ENCODE peak calls at places on chromosome 18, in ten cellular contexts. K is colonic mucosa; F is PC-3; L is CD4-positive, CD25-positive, alpha-beta regulatory T cell; Y is upper lobe of left lung; G is left ventricle myocardium inferior; P is thoracic aorta; M is neural progenitor cell; E is CD8-positive, alpha-beta memory T cell; J is esophagus muscularis mucosa. B is an unnamed sample. For H3K4me1 and H3K36me3, the result is how much of the 10 kb centered on the place peaks cover.

GRCh38 chr18:32289480-32290075 is 99.7 kb downstream of the MEP1B start:
- DNase-seq in J (no peak), P (no peak), K (peak), Y (no peak), G (no peak), F (peak), L (peak), M (peak), E (peak), B (peak)

GRCh38 chr18:54173980-54174611 is 50.4 kb downstream of the MBD2 start:
- DNase-seq in G (no peak), F (no peak), J (no peak), Y (no peak), E (no peak), M (no peak), P (no peak), L (no peak), K (no peak), B (no peak)

GRCh38 chr18:57798713-57799373 is 4.3 kb downstream of the ATP8B1 start:
- DNase-seq in J (no peak), Y (no peak), K (no peak), F (no peak), P (no peak), L (no peak), E (no peak), G (no peak), M (no peak), B (no peak)

GRCh38 chr18:50970006-50970405 is 2.2 kb downstream of the ELAC1 start:
- DNase-seq in J (no peak), G (peak), P (no peak), F (peak), L (no peak), M (no peak), K (peak), Y (no peak), E (no peak), B (no peak)

GRCh38 chr18:51153659-51154371 is 43.7 kb downstream of the MEX3C start:
- DNase-seq in L (peak), E (peak), J (peak), P (no peak), K (no peak), G (no peak), Y (peak), M (no peak), F (no peak), B (no peak)

GRCh38 chr18:9712606-9713005 is 4.5 kb downstream of the RAB31 start:
- DNase-seq in E (no peak), L (no peak), Y (no peak), F (no peak), K (no peak), G (no peak), J (no peak), P (no peak), M (no peak), B (no peak)

GRCh38 chr18:50662177-50662576 is 102.3 kb downstream of the MAPK4 start:
- DNase-seq in G (no peak), L (no peak), J (no peak), F (peak), Y (no peak), K (peak), E (no peak), P (no peak), M (peak), B (no peak)

GRCh38 chr18:9055185-9055584 is 47.3 kb upstream of the NDUFV2 start:
- DNase-seq in J (no peak), G (no peak), E (no peak), K (no peak), F (peak), P (no peak), L (no peak), M (no peak), Y (no peak), B (peak)

GRCh38 chr18:61992285-61992684 is 99.5 kb upstream of the RNF152 start:
- DNase-seq in G (no peak), K (no peak), F (peak), Y (no peak), M (no peak), L (no peak), E (no peak), P (no peak), J (no peak), B (no peak)

GRCh38 chr18:36315736-36316135 is 18.2 kb downstream of the FHOD3 start:
- DNase-seq in K (no peak), J (no peak), P (no peak), L (no peak), M (peak), F (peak), Y (peak), G (no peak), E (no peak), B (no peak)

GRCh38 chr18:63339920-63340484 is 20.4 kb upstream of the BCL2 start:
- DNase-seq in Y (no peak), F (peak), K (no peak), E (peak), M (peak), L (peak), P (no peak), J (no peak), G (no peak), B (peak)

GRCh38 chr18:10760986-10761385 is 235.2 kb downstream of the NAPG start:
- DNase-seq in J (no peak), L (no peak), G (no peak), E (no peak), M (no peak), Y (no peak), F (no peak), K (no peak), P (no peak), B (no peak)

GRCh38 chr18:45054595-45054994 is 373.9 kb downstream of the SETBP1 start:
- DNase-seq in K (no peak), P (no peak), Y (no peak), L (no peak), E (no peak), J (no peak), G (no peak), M (no peak), F (no peak), B (no peak)

GRCh38 chr18:72652990-72653593 is 109.0 kb upstream of the CBLN2 start:
- DNase-seq in J (no peak), F (peak), G (no peak), K (peak), Y (no peak), L (no peak), P (no peak), E (no peak), M (peak), B (no peak)

GRCh38 chr18:37317486-37317885 is 248.1 kb downstream of the CELF4 start:
- DNase-seq in Y (no peak), G (no peak), L (no peak), M (no peak), J (no peak), K (no peak), E (no peak), F (no peak), P (no peak), B (no peak)

GRCh38 chr18:23573948-23574431 is 12.3 kb downstream of the NPC1 start:
- DNase-seq in E (no peak), P (no peak), M (no peak), Y (no peak), L (peak), K (no peak), G (no peak), J (no peak), F (peak), B (no peak)

GRCh38 chr18:23573020-23573419 is 13.3 kb downstream of the NPC1 start:
- DNase-seq in K (no peak), J (no peak), M (no peak), Y (no peak), P (no peak), E (no peak), G (no peak), L (no peak), F (no peak), B (no peak)

GRCh38 chr18:23572570-23572969 is 13.7 kb downstream of the NPC1 start:
- DNase-seq in L (no peak), E (no peak), P (no peak), F (no peak), J (no peak), M (no peak), K (no peak), Y (no peak), G (no peak), B (no peak)

GRCh38 chr18:23570912-23571504 is 15.3 kb downstream of the NPC1 start:
- DNase-seq in P (no peak), K (no peak), F (no peak), E (no peak), Y (no peak), G (no peak), L (no peak), M (no peak), J (no peak), B (no peak)

GRCh38 chr18:23572012-23572411 is 14.3 kb downstream of the NPC1 start:
- DNase-seq in M (no peak), Y (no peak), F (no peak), E (no peak), P (no peak), J (no peak), L (no peak), G (no peak), K (no peak), B (no peak)
- H3K4me3 ChIP-seq in M (no peak), Y (no peak), F (no peak), E (no peak), P (no peak), J (no peak), L (peak), G (no peak), K (no peak), B (no peak)

GRCh38 chr18:26479686-26480079 is 68.7 kb downstream of the KCTD1 start:
- DNase-seq in L (no peak), G (no peak), J (no peak), P (no peak), K (no peak), F (peak), Y (no peak), M (no peak), E (no peak), B (no peak)

GRCh38 chr18:26483633-26484032 is 64.7 kb downstream of the KCTD1 start:
- DNase-seq in J (no peak), P (no peak), L (no peak), M (no peak), E (no peak), G (no peak), K (no peak), F (no peak), Y (no peak), B (no peak)

GRCh38 chr18:26479065-26479685 is 69.2 kb downstream of the KCTD1 start:
- DNase-seq in Y (peak), L (no peak), J (no peak), M (peak), K (no peak), F (no peak), G (no peak), E (no peak), P (no peak), B (peak)

GRCh38 chr18:26482567-26482966 is 65.8 kb downstream of the KCTD1 start:
- DNase-seq in E (no peak), K (no peak), F (peak), L (no peak), J (no peak), G (no peak), M (peak), Y (no peak), P (no peak), B (no peak)

DNA sequence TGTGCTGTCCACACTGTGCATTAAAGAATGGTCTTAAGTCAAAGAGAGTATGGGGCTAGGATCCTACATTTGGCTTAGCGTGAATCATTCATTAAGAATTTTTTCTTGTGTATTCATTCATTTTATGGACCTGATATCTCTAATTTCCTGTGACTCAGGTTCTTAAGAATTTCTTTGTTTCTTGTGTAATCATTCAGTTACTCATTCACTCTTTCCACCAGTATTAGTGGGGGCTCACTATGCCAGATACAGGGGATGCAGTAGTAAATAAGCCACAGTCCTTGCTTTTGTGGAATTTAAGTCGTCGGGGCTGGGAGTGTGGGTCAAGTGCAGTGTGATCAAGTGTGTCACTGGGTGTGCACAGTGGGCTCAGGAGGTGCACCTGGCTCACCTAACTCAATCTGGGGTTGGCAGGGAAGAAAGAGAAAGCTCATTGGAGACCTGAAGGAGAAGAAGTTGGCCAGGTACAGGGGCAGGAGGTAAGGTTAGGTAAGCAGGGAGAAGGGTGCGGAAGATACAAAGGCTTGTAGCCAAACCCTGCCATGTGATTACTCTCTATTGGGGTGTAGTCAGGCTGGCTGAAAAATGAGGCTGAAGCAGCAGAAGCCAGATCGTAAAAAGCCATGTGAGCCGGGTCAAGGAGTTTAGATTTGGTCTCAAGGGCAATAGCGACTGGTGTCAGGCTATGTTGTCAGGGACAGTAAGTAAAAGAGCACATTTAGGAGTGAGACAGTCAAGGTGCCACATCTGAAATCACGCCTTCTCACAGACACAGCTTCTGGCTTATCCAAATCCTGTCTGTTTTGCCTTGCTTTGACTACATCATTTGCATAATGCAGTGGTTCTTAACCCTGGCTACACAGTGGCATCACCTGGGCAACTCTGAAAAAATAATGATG is 67.2 kb downstream of the KCTD1 start:
- DNase-seq in L (no peak), E (no peak), P (no peak), M (no peak), G (no peak), K (no peak), F (peak), Y (no peak), J (no peak), B (no peak)
- H3K4me1 ChIP-seq in L (under half), E (under half), P (under half), M (under half), G (under half), K (under half), F (half or more), Y (under half), J (under half), B (under half)

GRCh38 chr18:27778925-27779324 is 398.0 kb downstream of the CDH2 start:
- DNase-seq in L (no peak), M (peak), Y (no peak), G (no peak), E (no peak), F (no peak), P (no peak), K (no peak), J (no peak), B (no peak)

GRCh38 chr18:27778441-27778840 is 398.5 kb downstream of the CDH2 start:
- DNase-seq in G (no peak), L (no peak), M (peak), P (no peak), J (no peak), E (no peak), Y (no peak), F (peak), K (no peak), B (no peak)

GRCh38 chr18:27785815-27786537 is 391.0 kb downstream of the CDH2 start:
- DNase-seq in G (no peak), Y (no peak), E (no peak), L (no peak), P (no peak), M (no peak), J (no peak), K (no peak), F (no peak), B (no peak)

DNA sequence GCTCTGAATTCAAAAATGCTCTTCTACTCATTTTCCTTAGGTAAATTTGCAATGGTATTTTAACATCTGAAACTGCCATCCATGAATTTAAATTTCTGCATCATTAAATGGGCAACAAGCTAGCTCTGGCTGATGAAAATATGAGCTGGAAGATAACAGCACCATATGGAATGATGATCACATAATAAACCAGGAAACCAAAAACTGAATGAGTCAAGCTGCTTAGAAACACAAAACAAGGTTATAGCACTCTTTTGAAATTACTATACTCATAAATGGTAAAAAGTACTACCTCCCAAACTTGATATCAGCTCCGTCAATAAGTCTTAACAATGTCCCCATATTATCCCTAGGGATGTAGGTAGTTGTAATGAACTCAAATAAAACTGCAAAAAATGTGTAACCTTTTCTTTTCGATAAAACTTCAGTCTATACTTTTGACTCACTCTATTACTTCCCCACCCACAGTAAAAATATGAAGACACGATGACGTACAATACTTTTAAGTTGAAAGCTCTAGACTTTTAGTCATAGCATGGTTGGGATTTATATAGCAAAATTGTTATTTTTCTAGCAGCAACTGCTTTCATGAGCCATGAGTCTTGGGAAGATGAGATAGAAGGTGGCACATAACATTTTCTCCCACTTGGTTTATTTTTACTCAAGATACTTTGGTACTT is 396.7 kb downstream of the CDH2 start:
- DNase-seq in L (no peak), E (no peak), G (no peak), F (no peak), K (no peak), J (no peak), Y (no peak), P (no peak), M (no peak), B (no peak)
- H3K36me3 ChIP-seq in L (under half), E (under half), G (under half), F (under half), K (under half), J (under half), Y (under half), P (under half), M (under half), B (under half)

GRCh38 chr18:77366725-77367641 is 117.3 kb downstream of the GALR1 start:
- DNase-seq in P (no peak), G (no peak), F (peak), L (no peak), M (no peak), J (no peak), E (no peak), K (peak), Y (peak), B (no peak)
- H3K4me3 ChIP-seq in P (peak), G (peak), F (peak), L (no peak), M (no peak), J (peak), E (no peak), K (peak), Y (no peak), B (no peak)